ENCODE peak calls at places on chromosome 17, in five cellular contexts. R is prostate gland, Q is suprapubic skin, B is BE2C, I is tibial artery. M is an unnamed sample. For H3K4me1, the result is how much of the 10 kb centered on the place peaks cover.

GRCh38 chr17:34568953-34569352 is 10.4 kb upstream of the TMEM132E start:
- DNase-seq in I (no peak), R (no peak), B (no peak), Q (no peak), M (no peak)

GRCh38 chr17:17201907-17202306 is 4.2 kb downstream of the PLD6 start:
- DNase-seq in R (no peak), B (no peak), I (no peak), Q (no peak), M (no peak)

GRCh38 chr17:2821868-2822267 is 25.6 kb downstream of the RAP1GAP2 start:
- DNase-seq in Q (no peak), I (no peak), R (no peak), B (no peak), M (no peak)

GRCh38 chr17:16243811-16244567 is 27.0 kb downstream of the PIGL start:
- DNase-seq in B (no peak), R (no peak), Q (no peak), I (no peak), M (no peak)

GRCh38 chr17:32878211-32878610 is 1.3 kb upstream of the MYO1D start:
- DNase-seq in I (peak), R (peak), B (no peak), Q (peak), M (no peak)

GRCh38 chr17:21125862-21126261 is 902 bp upstream of the DHRS7B start:
- DNase-seq in I (no peak), R (no peak), B (no peak), Q (no peak), M (no peak)

GRCh38 chr17:55152236-55152635 is 112.5 kb upstream of the HLF start:
- DNase-seq in B (no peak), I (no peak), Q (no peak), R (no peak), M (no peak)

GRCh38 chr17:49219987-49220386 is 9.5 kb downstream of the ABI3 start:
- DNase-seq in R (no peak), I (no peak), B (no peak), Q (no peak), M (no peak)

GRCh38 chr17:12730421-12730820 is 58.9 kb upstream of the ARHGAP44 start:
- DNase-seq in I (no peak), R (no peak), B (no peak), Q (no peak), M (no peak)

GRCh38 chr17:27296427-27296979 is 2.6 kb downstream of the WSB1 start:
- DNase-seq in B (no peak), Q (no peak), R (no peak), I (no peak), M (no peak)

GRCh38 chr17:58970966-58971575 is 135.6 kb downstream of the TRIM37 start:
- DNase-seq in R (no peak), B (no peak), Q (no peak), I (no peak), M (no peak)

GRCh38 chr17:71023631-71024030 is 854.3 kb downstream of the KCNJ2 start:
- DNase-seq in R (no peak), B (peak), I (no peak), Q (no peak), M (no peak)

GRCh38 chr17:28698253-28698941 is 13.3 kb downstream of the PROCA1 start:
- DNase-seq in I (no peak), Q (no peak), R (no peak), B (no peak), M (no peak)

GRCh38 chr17:3635474-3636153 is 436 bp downstream of the SHPK start:
- DNase-seq in I (no peak), R (no peak), Q (no peak), B (no peak), M (no peak)

GRCh38 chr17:7982171-7982570 is 20.2 kb upstream of the GUCY2D start:
- DNase-seq in I (no peak), B (no peak), Q (no peak), R (no peak), M (no peak)

GRCh38 chr17:48624544-48625501 is 1.3 kb downstream of the HOXB9 start:
- DNase-seq in R (no peak), I (no peak), B (no peak), Q (no peak), M (no peak)

GRCh38 chr17:20028436-20028835 is 19.3 kb downstream of the SPECC1 start:
- DNase-seq in Q (no peak), R (no peak), I (no peak), B (no peak), M (no peak)

GRCh38 chr17:45791041-45791582 is 7.0 kb downstream of the CRHR1 start:
- DNase-seq in B (peak), I (no peak), R (no peak), Q (no peak), M (no peak)

GRCh38 chr17:57557793-57558681 is 187.1 kb downstream of the CCDC182 start:
- DNase-seq in I (no peak), Q (no peak), R (no peak), B (no peak), M (no peak)

GRCh38 chr17:57561072-57561861 is 183.8 kb downstream of the CCDC182 start:
- DNase-seq in B (no peak), Q (no peak), I (no peak), R (no peak), M (no peak)

GRCh38 chr17:57557363-57557762 is 187.7 kb downstream of the CCDC182 start:
- DNase-seq in R (no peak), Q (no peak), I (no peak), B (no peak), M (no peak)

GRCh38 chr17:57559634-57560387 is 185.3 kb downstream of the CCDC182 start:
- DNase-seq in I (no peak), R (no peak), B (no peak), Q (no peak), M (no peak)

DNA sequence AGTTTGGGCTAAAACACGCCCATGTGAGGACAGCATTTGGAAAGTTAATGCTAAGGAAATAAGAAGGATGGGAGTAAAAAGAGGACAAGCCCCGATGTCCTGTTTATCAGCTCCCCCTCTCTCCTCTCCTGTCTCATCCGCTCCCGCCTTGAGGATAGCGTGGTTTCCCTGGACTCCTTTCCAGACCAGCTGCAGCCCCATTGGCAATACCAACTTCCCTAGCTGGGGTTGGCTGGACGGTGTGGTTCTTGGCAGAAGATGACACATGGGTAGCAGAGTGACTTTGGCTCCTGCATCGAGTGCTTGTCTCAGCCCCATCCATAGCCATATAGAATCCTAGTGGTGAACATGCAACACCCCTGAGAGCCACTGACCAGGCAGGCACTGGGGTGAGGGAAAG is 185.9 kb downstream of the CCDC182 start:
- DNase-seq in Q (no peak), B (no peak), I (no peak), R (no peak), M (no peak)
- H3K4me1 ChIP-seq in Q (under half), B (under half), I (under half), R (under half), M (under half)

GRCh38 chr17:61814485-61814884 is 48.8 kb downstream of the BRIP1 start:
- DNase-seq in I (no peak), Q (no peak), R (no peak), B (no peak), M (no peak)
- H3K4me3 ChIP-seq in I (no peak), Q (no peak), R (no peak), B (no peak), M (no peak)

GRCh38 chr17:77282524-77283515 is 142.1 kb downstream of the SEC14L1 start:
- DNase-seq in R (peak), B (peak), I (no peak), Q (no peak), M (no peak)
- H3K4me1 ChIP-seq in R (under half), B (under half), I (under half), Q (half or more), M (under half)

GRCh38 chr17:4901108-4901647 is 1.7 kb downstream of the CHRNE start:
- DNase-seq in R (no peak), Q (peak), I (no peak), B (no peak), M (no peak)
- H3K4me3 ChIP-seq in R (no peak), Q (peak), I (no peak), B (no peak), M (peak)

GRCh38 chr17:79838541-79839274 is 532 bp downstream of the CBX4 start:
- DNase-seq in I (no peak), B (peak), Q (no peak), R (peak), M (no peak)
- H3K4me1 ChIP-seq in I (half or more), B (under half), Q (half or more), R (under half), M (half or more)

GRCh38 chr17:39380144-39380543 is 21.3 kb downstream of the FBXL20 start:
- DNase-seq in B (no peak), R (no peak), I (no peak), Q (no peak), M (no peak)
- H3K4me3 ChIP-seq in B (no peak), R (no peak), I (no peak), Q (no peak), M (no peak)

DNA sequence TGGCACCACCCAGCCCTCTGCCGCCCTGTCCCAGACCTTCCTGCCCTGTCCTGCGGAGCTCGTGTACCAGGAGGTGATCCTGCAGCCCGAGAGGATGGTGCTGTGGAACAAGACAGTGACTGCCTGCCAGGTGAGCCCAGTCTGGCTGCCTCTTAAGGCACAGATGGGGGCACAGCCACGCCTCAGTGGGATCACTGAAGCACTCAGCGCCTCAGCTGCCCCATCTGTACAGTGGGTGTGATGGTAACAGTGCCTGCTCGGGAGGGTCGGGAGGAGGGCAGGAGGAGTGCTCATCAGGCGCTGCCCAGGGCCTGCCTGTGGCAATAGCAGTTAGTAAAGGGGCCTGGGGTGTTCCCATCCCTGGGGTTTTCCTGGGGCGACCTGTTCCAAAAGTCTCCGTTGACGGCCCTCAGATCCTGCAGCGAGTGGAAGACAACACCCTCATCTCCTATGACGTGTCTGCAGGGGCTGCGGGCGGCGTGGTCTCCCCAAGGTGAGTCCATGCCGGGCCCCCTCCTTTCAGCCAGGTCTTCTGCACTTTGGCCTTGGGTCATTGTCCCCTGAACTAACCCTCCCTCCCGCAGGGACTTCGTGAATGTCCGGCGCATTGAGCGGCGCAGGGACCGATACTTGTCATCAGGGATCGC is 4.6 kb upstream of the TCAP start:
- DNase-seq in I (no peak), Q (no peak), R (no peak), B (no peak), M (no peak)
- H3K4me1 ChIP-seq in I (under half), Q (under half), R (under half), B (under half), M (under half)

GRCh38 chr17:14299261-14300093 is 1.4 kb upstream of the HS3ST3B1 start:
- DNase-seq in R (no peak), Q (peak), B (no peak), I (no peak), M (peak)
- H3K4me3 ChIP-seq in R (peak), Q (peak), B (no peak), I (no peak), M (peak)